ENCODE peak calls at places on chromosomes 11 and 22, in four cellular contexts. Y is brain microvascular endothelial cell, F is SK-MEL-5, G is iris pigment epithelial cell. S is an unnamed sample.

GRCh38 chr11:95732930-95733602 is 56.5 kb downstream of the FAM76B start:
- DNase-seq in G (no peak), F (no peak), Y (no peak), S (no peak)

GRCh38 chr11:76455331-76455730 is 10.5 kb downstream of the EMSY start:
- DNase-seq in Y (peak), F (no peak), G (peak), S (no peak)

GRCh38 chr11:128689586-128689945 is 4.3 kb upstream of the FLI1 start:
- DNase-seq in G (no peak), Y (no peak), F (no peak), S (no peak)

GRCh38 chr11:35247863-35248262 is 108.9 kb downstream of the CD44 start:
- DNase-seq in G (no peak), Y (no peak), F (no peak), S (no peak)

GRCh38 chr22:26185190-26185589 is 15.9 kb downstream of the SEZ6L start:
- DNase-seq in G (no peak), Y (no peak), F (no peak), S (no peak)

GRCh38 chr11:130774703-130775102 is 141.6 kb downstream of the SNX19 start:
- DNase-seq in G (no peak), F (no peak), Y (no peak), S (no peak)

GRCh38 chr11:118908931-118909618 is 16.7 kb downstream of the BCL9L start:
- DNase-seq in Y (peak), F (peak), G (peak), S (no peak)

GRCh38 chr11:112588252-112588668 is 327.6 kb upstream of the PLET1 start:
- DNase-seq in Y (peak), F (peak), G (peak), S (peak)

GRCh38 chr11:132177106-132177505 is 806.7 kb downstream of the NTM start:
- DNase-seq in G (peak), F (peak), Y (peak), S (peak)

GRCh38 chr22:35549338-35549737 is 8.7 kb downstream of the RASD2 start:
- DNase-seq in G (no peak), F (no peak), Y (no peak), S (no peak)

GRCh38 chr11:1486054-1486825 is at the start of gene MOB2:
- DNase-seq in F (no peak), G (peak), Y (no peak), S (no peak)

GRCh38 chr11:35038211-35038930 is 100.6 kb upstream of the CD44 start:
- DNase-seq in G (peak), F (no peak), Y (no peak), S (no peak)

GRCh38 chr11:13538044-13538443 is 42.2 kb upstream of the PTH start:
- DNase-seq in Y (no peak), G (no peak), F (no peak), S (no peak)

GRCh38 chr22:36759481-36760159 is 16.3 kb downstream of the IFT27 start:
- DNase-seq in Y (no peak), F (no peak), G (no peak), S (no peak)

GRCh38 chr11:125091247-125091876 is 20.1 kb downstream of the TMEM218 start:
- DNase-seq in F (peak), G (peak), Y (peak), S (peak)

GRCh38 chr11:85947431-85948272 is 92.5 kb downstream of the CCDC83 start:
- DNase-seq in G (peak), Y (peak), F (peak), S (peak)

GRCh38 chr22:37553725-37554124 is 6.6 kb upstream of the CDC42EP1 start:
- DNase-seq in Y (no peak), F (no peak), G (no peak), S (no peak)

GRCh38 chr11:33557201-33557600 is 143.4 kb downstream of the C11orf91 start:
- DNase-seq in Y (peak), F (peak), G (peak), S (peak)

GRCh38 chr11:67356867-67357561 is 3.7 kb upstream of the POLD4 start:
- DNase-seq in G (peak), F (peak), Y (no peak), S (peak)

GRCh38 chr11:120835601-120836228 is 188.2 kb upstream of the TBCEL start:
- DNase-seq in F (peak), G (no peak), Y (no peak), S (no peak)

GRCh38 chr22:33467067-33467466 is 408.9 kb upstream of the SYN3 start:
- DNase-seq in Y (no peak), F (no peak), G (no peak), S (no peak)